ENCODE peak calls at places on chromosomes 2 and 18, in six cellular contexts. T is aorta, B is adrenal gland, V is HepG2, P is neural progenitor cell, J is heart left ventricle. S is an unnamed sample.

GRCh38 chr2:178008636-178009289 is 63.8 kb downstream of the PDE11A start:
- DNase-seq in T (no peak), B (peak; percentile 18), V (no peak), P (no peak), J (peak; percentile 68), S (no peak)

GRCh38 chr2:67476808-67477790 is 80.0 kb downstream of the ETAA1 start:
- DNase-seq in T (no peak), B (peak; percentile 18), V (peak; percentile 32), P (peak; percentile 19), J (no peak), S (no peak)

GRCh38 chr2:241963223-241963622 is 93.7 kb downstream of the RTP5 start:
- DNase-seq in T (no peak), B (no peak), V (no peak), P (no peak), J (no peak), S (no peak)

GRCh38 chr18:24274822-24275221 is 122.8 kb downstream of the OSBPL1A start:
- DNase-seq in T (no peak), B (peak; percentile 47), V (no peak), P (no peak), J (peak; percentile 52), S (no peak)

GRCh38 chr18:49041677-49042570 is 91.2 kb upstream of the SMAD7 start:
- DNase-seq in T (no peak), B (peak; percentile 56), V (peak; percentile 40), P (peak; percentile 45), J (peak; percentile 64), S (no peak)

GRCh38 chr2:37635359-37636208 is 35.9 kb downstream of the CDC42EP3 start:
- DNase-seq in T (no peak), B (no peak), V (no peak), P (no peak), J (peak; percentile 38), S (no peak)

GRCh38 chr2:119523959-119524694 is at the start of gene SCTR:
- DNase-seq in T (no peak), B (no peak), V (no peak), P (peak; percentile 77), J (peak; percentile 24), S (no peak)

GRCh38 chr2:94994914-94995236 is 30.6 kb upstream of the MAL start:
- DNase-seq in T (peak; percentile 22), B (no peak), V (no peak), P (no peak), J (no peak), S (no peak)

GRCh38 chr2:36355157-36355889 is at the start of gene CRIM1:
- DNase-seq in T (peak; percentile 96), B (peak; percentile 93), V (peak; percentile 79), P (peak; percentile 95), J (peak; percentile 94), S (peak; percentile 83)

GRCh38 chr2:229514318-229514717 is 200.0 kb downstream of the DNER start:
- DNase-seq in T (no peak), B (no peak), V (no peak), P (no peak), J (no peak), S (no peak)

GRCh38 chr2:184449760-184450159 is 148.6 kb upstream of the ZNF804A start:
- DNase-seq in T (no peak), B (no peak), V (no peak), P (no peak), J (no peak), S (no peak)

GRCh38 chr2:148642891-148643416 is 1.6 kb upstream of the EPC2 start:
- DNase-seq in T (no peak), B (no peak), V (no peak), P (no peak), J (no peak), S (no peak)

GRCh38 chr2:62996534-62997186 is 54.0 kb upstream of the OTX1 start:
- DNase-seq in T (no peak), B (no peak), V (no peak), P (no peak), J (no peak), S (no peak)

GRCh38 chr2:188524519-188525113 is 232.9 kb downstream of the GULP1 start:
- DNase-seq in T (no peak), B (peak; percentile 38), V (peak; percentile 53), P (peak; percentile 56), J (no peak), S (no peak)

GRCh38 chr2:173034143-173034542 is 41.5 kb upstream of the MAP3K20 start:
- DNase-seq in T (no peak), B (no peak), V (no peak), P (no peak), J (peak; percentile 47), S (no peak)

GRCh38 chr2:200756618-200757321 is 54.9 kb upstream of the BZW1 start:
- DNase-seq in T (no peak), B (peak; percentile 67), V (peak; percentile 95), P (no peak), J (no peak), S (no peak)

GRCh38 chr2:212970132-212970531 is 181.3 kb downstream of the IKZF2 start:
- DNase-seq in T (no peak), B (no peak), V (no peak), P (no peak), J (no peak), S (no peak)

GRCh38 chr2:108385411-108386071 is 7.8 kb downstream of the SULT1C4 start:
- DNase-seq in T (no peak), B (no peak), V (peak; percentile 87), P (no peak), J (no peak), S (no peak)

GRCh38 chr2:68791914-68792313 is 57.3 kb downstream of the ARHGAP25 start:
- DNase-seq in T (no peak), B (no peak), V (no peak), P (no peak), J (no peak), S (no peak)

GRCh38 chr2:62217980-62218379 is 22.1 kb downstream of the B3GNT2 start:
- DNase-seq in T (no peak), B (no peak), V (no peak), P (no peak), J (no peak), S (no peak)

GRCh38 chr2:222715729-222716128 is 44.3 kb downstream of the MOGAT1 start:
- DNase-seq in T (no peak), B (no peak), V (no peak), P (no peak), J (no peak), S (no peak)

GRCh38 chr2:142689206-142689605 is 188.3 kb upstream of the KYNU start:
- DNase-seq in T (no peak), B (no peak), V (no peak), P (no peak), J (no peak), S (no peak)

GRCh38 chr2:199379251-199379650 is 78.5 kb downstream of the SATB2 start:
- DNase-seq in T (no peak), B (no peak), V (no peak), P (no peak), J (no peak), S (no peak)

GRCh38 chr2:112869258-112869842 is 32.8 kb upstream of the IL1B start:
- DNase-seq in T (no peak), B (peak; percentile 43), V (no peak), P (no peak), J (peak; percentile 86), S (no peak)

GRCh38 chr2:157245441-157246211 is 11.9 kb upstream of the GALNT5 start:
- DNase-seq in T (no peak), B (no peak), V (no peak), P (no peak), J (no peak), S (no peak)

GRCh38 chr2:112582314-112582746 is 2.1 kb upstream of the CHCHD5 start:
- DNase-seq in T (no peak), B (peak; percentile 28), V (peak; percentile 60), P (peak; percentile 35), J (no peak), S (no peak)

GRCh38 chr18:350953-351572 is 83.2 kb upstream of the THOC1 start:
- DNase-seq in T (no peak), B (no peak), V (no peak), P (no peak), J (no peak), S (no peak)

GRCh38 chr18:341102-341501 is 73.3 kb upstream of the THOC1 start:
- DNase-seq in T (no peak), B (no peak), V (no peak), P (no peak), J (no peak), S (no peak)

GRCh38 chr18:346607-347006 is 78.8 kb upstream of the THOC1 start:
- DNase-seq in T (no peak), B (no peak), V (no peak), P (no peak), J (no peak), S (no peak)
- H3K4me3 ChIP-seq in T (no peak overlapping the region), B (no peak overlapping the region), V (no peak overlapping the region), P (no peak overlapping the region), J (no peak overlapping the region), S (no peak overlapping the region)

DNA sequence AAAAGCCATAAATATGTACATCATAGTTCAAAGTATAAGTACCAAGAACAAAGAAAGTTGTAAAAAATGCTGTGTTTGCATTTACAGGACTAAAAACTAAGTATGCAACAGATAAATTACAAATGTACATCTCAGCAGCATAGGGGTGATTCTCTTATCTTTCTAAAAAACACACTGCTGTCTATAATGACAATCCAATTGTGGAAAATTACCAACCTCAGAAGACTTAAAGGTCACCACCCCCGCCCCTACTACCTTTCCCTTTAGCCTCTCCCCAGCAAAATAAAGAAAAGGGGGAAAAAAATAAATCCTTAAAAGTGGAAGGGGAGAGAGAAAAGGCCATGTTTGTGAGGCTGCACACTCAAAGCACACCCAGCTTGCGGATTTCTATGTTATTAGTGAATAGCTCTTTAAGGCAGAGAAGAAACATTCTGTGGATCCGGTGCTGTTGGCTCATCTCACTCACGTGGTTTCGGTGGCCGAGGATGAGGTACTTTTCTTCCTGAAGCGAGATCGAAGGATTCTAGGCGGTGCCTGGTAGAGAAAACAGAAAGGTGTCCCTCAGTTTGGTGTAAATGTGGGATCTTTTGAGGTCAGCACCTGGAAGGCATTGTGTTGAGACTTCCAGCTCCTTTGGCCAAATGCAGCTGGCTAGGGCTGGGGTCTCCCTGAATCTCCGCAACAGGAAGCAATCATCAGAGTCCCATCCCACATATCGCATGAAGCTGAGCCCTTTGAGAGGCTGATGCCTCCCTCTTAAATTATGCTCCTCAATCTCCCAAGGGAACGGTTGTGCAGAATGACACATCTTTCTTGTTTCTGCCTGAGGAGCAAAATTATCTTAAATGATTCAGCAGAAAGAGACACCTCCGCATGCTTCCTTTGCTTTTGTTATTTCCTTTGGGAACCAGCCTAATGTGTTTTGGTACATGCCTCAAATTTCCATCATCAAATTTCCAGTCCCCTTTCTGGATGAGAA is 17.6 kb downstream of the MRPL35 start:
- DNase-seq in T (no peak), B (no peak), V (no peak), P (no peak), J (no peak), S (no peak)
- H3K4me3 ChIP-seq in T (no peak overlapping the region), B (no peak overlapping the region), V (no peak overlapping the region), P (no peak overlapping the region), J (peak overlapping the region; percentile 27), S (peak overlapping the region; percentile 54)

DNA sequence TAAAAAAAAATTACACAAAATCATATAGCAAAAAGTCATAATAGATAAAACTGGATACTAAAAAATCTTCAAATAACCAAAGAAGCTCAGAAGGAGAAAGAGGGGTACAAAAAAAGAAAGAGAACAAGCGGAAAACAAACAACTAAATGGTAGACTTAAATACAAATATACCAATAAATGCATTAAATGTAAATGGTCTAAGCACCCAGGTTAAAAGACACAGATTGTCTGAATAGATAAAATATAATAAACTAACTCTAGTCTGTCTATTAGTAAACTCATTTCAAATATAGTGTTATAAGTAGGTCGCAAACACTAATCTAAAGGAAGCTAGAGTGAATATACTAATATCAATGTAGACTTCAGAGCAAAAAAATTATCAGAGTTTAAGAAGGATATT is 357.4 kb downstream of the METTL4 start:
- DNase-seq in T (no peak), B (no peak), V (no peak), P (no peak), J (no peak), S (no peak)
- H3K4me3 ChIP-seq in T (no peak overlapping the region), B (no peak overlapping the region), V (no peak overlapping the region), P (no peak overlapping the region), J (no peak overlapping the region), S (no peak overlapping the region)

GRCh38 chr2:171523969-171524401 is 1.7 kb downstream of the CYBRD1 start:
- DNase-seq in T (no peak), B (peak; percentile 41), V (no peak), P (peak; percentile 40), J (no peak), S (no peak)
- H3K4me3 ChIP-seq in T (peak overlapping the region; percentile 81), B (no peak overlapping the region), V (peak overlapping the region; percentile 72), P (peak overlapping the region; percentile 66), J (peak overlapping the region; percentile 97), S (peak overlapping the region; percentile 85)

S was measured in dorsolateral prefrontal cortex.